ENCODE peak calls at places on chromosomes 16 and 17, in ten cellular contexts. A is A549, O is ovary, Y is GM12878, H is stomach, T is upper lobe of left lung, P is transverse colon, D is sigmoid colon, V is SK-N-SH, W is H1. R is an unnamed sample.

GRCh38 chr16:83619381-83620150 is 188.2 kb upstream of the HSBP1 start:
- DNase-seq in A (no peak), O (no peak), Y (no peak), H (no peak), T (no peak), P (no peak), D (no peak), V (no peak), W (no peak), R (no peak)

GRCh38 chr16:83842755-83843507 is 35.2 kb downstream of the HSBP1 start:
- DNase-seq in A (no peak), O (no peak), Y (no peak), H (no peak), T (no peak), P (peak), D (peak), V (no peak), W (no peak), R (no peak)

GRCh38 chr16:10386517-10387377 is 886 bp downstream of the ATF7IP2 start:
- DNase-seq in A (peak), O (no peak), Y (peak), H (no peak), T (no peak), P (no peak), D (no peak), V (no peak), W (no peak), R (no peak)

GRCh38 chr17:49755681-49756283 is 8.1 kb downstream of the FAM117A start:
- DNase-seq in A (no peak), O (no peak), Y (no peak), H (no peak), T (no peak), P (no peak), D (no peak), V (no peak), W (no peak), R (no peak)

GRCh38 chr17:68437979-68438877 is 19.1 kb downstream of the WIPI1 start:
- DNase-seq in A (no peak), O (no peak), Y (no peak), H (peak), T (no peak), P (peak), D (no peak), V (no peak), W (no peak), R (no peak)

GRCh38 chr17:40023590-40024292 is 8.5 kb downstream of the CSF3 start:
- DNase-seq in A (no peak), O (peak), Y (no peak), H (peak), T (no peak), P (peak), D (peak), V (no peak), W (no peak), R (no peak)

GRCh38 chr17:58200024-58200633 is 7.6 kb downstream of the EPX start:
- DNase-seq in A (peak), O (no peak), Y (no peak), H (peak), T (no peak), P (peak), D (peak), V (peak), W (peak), R (no peak)

GRCh38 chr16:69346683-69347082 is 4.9 kb downstream of the TMED6 start:
- DNase-seq in A (no peak), O (no peak), Y (no peak), H (no peak), T (no peak), P (no peak), D (no peak), V (no peak), W (no peak), R (no peak)

GRCh38 chr17:77424585-77425344 is 284.0 kb downstream of the SEC14L1 start:
- DNase-seq in A (peak), O (peak), Y (no peak), H (peak), T (peak), P (peak), D (peak), V (peak), W (no peak), R (peak)

GRCh38 chr16:30110661-30111060 is 2.7 kb downstream of the GDPD3 start:
- DNase-seq in A (no peak), O (no peak), Y (no peak), H (no peak), T (no peak), P (no peak), D (no peak), V (no peak), W (no peak), R (no peak)

GRCh38 chr16:89596061-89596689 is 17.3 kb upstream of the DPEP1 start:
- DNase-seq in A (no peak), O (no peak), Y (no peak), H (no peak), T (peak), P (no peak), D (no peak), V (no peak), W (no peak), R (no peak)

GRCh38 chr17:78573955-78574354 is 3.2 kb downstream of the DNAH17 start:
- DNase-seq in A (no peak), O (no peak), Y (no peak), H (no peak), T (no peak), P (no peak), D (no peak), V (no peak), W (no peak), R (no peak)

GRCh38 chr16:23934610-23935009 is 98.8 kb downstream of the PRKCB start:
- DNase-seq in A (no peak), O (no peak), Y (no peak), H (no peak), T (no peak), P (no peak), D (no peak), V (no peak), W (no peak), R (no peak)

GRCh38 chr17:31113939-31114338 is 19.2 kb downstream of the NF1 start:
- DNase-seq in A (no peak), O (no peak), Y (no peak), H (no peak), T (no peak), P (no peak), D (no peak), V (no peak), W (no peak), R (no peak)

GRCh38 chr17:13638855-13639458 is 37.2 kb upstream of the HS3ST3A1 start:
- DNase-seq in A (no peak), O (no peak), Y (no peak), H (no peak), T (no peak), P (no peak), D (no peak), V (no peak), W (no peak), R (no peak)

GRCh38 chr16:75026892-75027391 is 28.1 kb downstream of the ZNRF1 start:
- DNase-seq in A (no peak), O (no peak), Y (no peak), H (no peak), T (no peak), P (no peak), D (no peak), V (no peak), W (no peak), R (no peak)

GRCh38 chr17:20200016-20200788 is 191.0 kb downstream of the SPECC1 start:
- DNase-seq in A (no peak), O (no peak), Y (no peak), H (no peak), T (no peak), P (no peak), D (no peak), V (no peak), W (no peak), R (no peak)

GRCh38 chr16:67236551-67237395 is 9.8 kb downstream of the TMEM208 start:
- DNase-seq in A (peak), O (peak), Y (no peak), H (no peak), T (peak), P (peak), D (peak), V (peak), W (peak), R (no peak)

GRCh38 chr17:43651621-43652480 is 9.9 kb downstream of the MEOX1 start:
- DNase-seq in A (no peak), O (no peak), Y (no peak), H (no peak), T (no peak), P (no peak), D (no peak), V (no peak), W (no peak), R (no peak)

GRCh38 chr17:56099649-56100048 is 53.6 kb upstream of the ANKFN1 start:
- DNase-seq in A (no peak), O (no peak), Y (no peak), H (no peak), T (no peak), P (no peak), D (no peak), V (no peak), W (no peak), R (no peak)

GRCh38 chr17:79427621-79428539 is 183.0 kb downstream of the RBFOX3 start:
- DNase-seq in A (peak), O (no peak), Y (no peak), H (no peak), T (peak), P (no peak), D (no peak), V (no peak), W (no peak), R (no peak)

GRCh38 chr16:57643166-57643813 is 14.9 kb downstream of the ADGRG1 start:
- DNase-seq in A (no peak), O (no peak), Y (no peak), H (no peak), T (peak), P (no peak), D (peak), V (no peak), W (no peak), R (no peak)

GRCh38 chr17:50192116-50192872 is 9.1 kb downstream of the COL1A1 start:
- DNase-seq in A (no peak), O (no peak), Y (no peak), H (no peak), T (no peak), P (no peak), D (no peak), V (no peak), W (no peak), R (no peak)

GRCh38 chr16:35184356-35184870 is 1725.0 kb downstream of the TP53TG3F start:
- DNase-seq in A (no peak), O (no peak), Y (no peak), H (no peak), T (no peak), P (no peak), D (no peak), V (no peak), W (no peak), R (no peak)

GRCh38 chr16:19468300-19468699 is 50.6 kb downstream of the TMC5 start:
- DNase-seq in A (no peak), O (no peak), Y (no peak), H (no peak), T (no peak), P (no peak), D (no peak), V (no peak), W (no peak), R (no peak)

GRCh38 chr16:57667526-57668258 is 414 bp upstream of the ADGRG3 start:
- DNase-seq in A (peak), O (no peak), Y (no peak), H (peak), T (no peak), P (no peak), D (no peak), V (peak), W (peak), R (no peak)

GRCh38 chr16:61936522-61936921 is 99.7 kb downstream of the CDH8 start:
- DNase-seq in A (no peak), O (no peak), Y (no peak), H (no peak), T (no peak), P (no peak), D (no peak), V (peak), W (no peak), R (no peak)

GRCh38 chr17:18181358-18181757 is 2.3 kb upstream of the ALKBH5 start:
- DNase-seq in A (no peak), O (no peak), Y (no peak), H (no peak), T (no peak), P (no peak), D (no peak), V (no peak), W (no peak), R (no peak)

GRCh38 chr16:85228970-85229430 is 116.7 kb upstream of the CIBAR2 start:
- DNase-seq in A (no peak), O (no peak), Y (no peak), H (no peak), T (peak), P (no peak), D (peak), V (no peak), W (no peak), R (no peak)

GRCh38 chr17:4796550-4796915 is 569 bp downstream of the PSMB6 start:
- DNase-seq in A (peak), O (no peak), Y (no peak), H (no peak), T (no peak), P (peak), D (no peak), V (peak), W (peak), R (no peak)

GRCh38 chr17:10226930-10227695 is 28.7 kb upstream of the GAS7 start:
- DNase-seq in A (peak), O (peak), Y (no peak), H (peak), T (peak), P (peak), D (no peak), V (peak), W (peak), R (no peak)

GRCh38 chr17:74542166-74542565 is 3.7 kb downstream of the CD300C start:
- DNase-seq in A (no peak), O (no peak), Y (no peak), H (no peak), T (no peak), P (no peak), D (peak), V (no peak), W (no peak), R (no peak)

GRCh38 chr17:74543891-74544760 is 1.8 kb downstream of the CD300C start:
- DNase-seq in A (no peak), O (no peak), Y (no peak), H (no peak), T (no peak), P (no peak), D (no peak), V (no peak), W (no peak), R (no peak)

GRCh38 chr17:74543406-74543805 is 2.5 kb downstream of the CD300C start:
- DNase-seq in A (no peak), O (no peak), Y (no peak), H (no peak), T (no peak), P (no peak), D (peak), V (no peak), W (no peak), R (no peak)

GRCh38 chr17:74541176-74542111 is 4.5 kb downstream of the CD300C start:
- DNase-seq in A (no peak), O (no peak), Y (no peak), H (no peak), T (no peak), P (no peak), D (peak), V (no peak), W (no peak), R (no peak)

GRCh38 chr17:74542727-74543383 is 3.1 kb downstream of the CD300C start:
- DNase-seq in A (no peak), O (no peak), Y (no peak), H (no peak), T (peak), P (no peak), D (peak), V (no peak), W (no peak), R (no peak)
- TF ChIP-seq EP300 in A (no peak), O (no peak), Y (no peak), H (no peak), T (no peak), P (no peak), D (no peak), V (no peak), W (no peak), R (no peak)

DNA sequence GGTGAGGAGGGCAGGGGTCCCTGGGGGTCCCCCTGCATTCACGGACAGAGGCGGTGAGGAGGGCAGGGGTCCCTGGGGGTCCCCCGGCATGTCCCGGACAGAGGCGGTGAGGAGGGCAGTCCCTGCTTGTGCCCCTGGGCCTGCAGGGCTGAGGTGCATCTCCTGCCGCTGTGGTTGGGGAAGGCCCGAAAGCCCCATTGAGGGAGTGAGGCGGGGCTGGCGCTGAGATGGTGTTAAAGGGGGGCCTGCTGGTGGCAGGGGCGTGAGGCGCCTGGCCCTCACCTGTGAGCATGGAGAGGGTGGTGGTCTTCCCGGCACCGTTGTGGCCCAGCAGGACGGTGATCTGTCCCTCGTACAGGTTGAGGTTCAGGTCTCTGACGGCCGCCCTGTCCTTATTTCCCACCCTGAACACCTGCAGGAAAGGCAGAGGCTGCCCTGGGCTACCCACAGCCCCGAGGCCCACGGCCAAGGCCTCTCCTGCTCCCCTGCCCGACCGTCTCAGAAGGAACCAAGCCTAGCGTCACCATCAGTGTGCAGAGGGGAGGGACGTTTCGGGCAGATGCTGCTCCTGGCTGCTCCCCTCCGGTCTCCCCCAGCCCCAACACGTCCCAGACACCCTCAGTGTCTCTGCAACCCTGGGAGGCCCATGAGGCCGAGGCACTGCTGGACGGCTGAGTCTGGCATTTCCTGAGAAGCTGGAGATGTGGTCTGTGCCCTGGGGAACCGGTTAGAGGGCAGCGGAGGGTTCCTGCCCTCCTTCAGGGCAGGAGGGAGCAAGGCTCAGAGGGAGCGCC is 31.4 kb upstream of the RNPS1 start:
- DNase-seq in A (no peak), O (no peak), Y (no peak), H (no peak), T (peak), P (no peak), D (no peak), V (no peak), W (no peak), R (no peak)
- H3K4me3 ChIP-seq in A (no peak), O (no peak), Y (no peak), H (no peak), T (no peak), P (no peak), D (no peak), V (no peak), W (no peak), R (no peak)

GRCh38 chr17:74292495-74292894 is 18.5 kb downstream of the DNAI2 start:
- DNase-seq in A (no peak), O (no peak), Y (no peak), H (no peak), T (no peak), P (no peak), D (no peak), V (no peak), W (no peak), R (no peak)

GRCh38 chr17:74296548-74296936 is 22.5 kb downstream of the DNAI2 start:
- DNase-seq in A (peak), O (peak), Y (no peak), H (peak), T (no peak), P (peak), D (peak), V (peak), W (peak), R (peak)

GRCh38 chr17:74297941-74298340 is 23.9 kb downstream of the DNAI2 start:
- DNase-seq in A (no peak), O (no peak), Y (no peak), H (no peak), T (no peak), P (no peak), D (no peak), V (no peak), W (no peak), R (no peak)

GRCh38 chr17:74298690-74299617 is 24.9 kb downstream of the DNAI2 start:
- DNase-seq in A (no peak), O (no peak), Y (no peak), H (no peak), T (no peak), P (no peak), D (no peak), V (no peak), W (no peak), R (no peak)

GRCh38 chr17:74295625-74296547 is 21.9 kb downstream of the DNAI2 start:
- DNase-seq in A (no peak), O (no peak), Y (no peak), H (no peak), T (no peak), P (no peak), D (no peak), V (no peak), W (no peak), R (no peak)
- TF ChIP-seq EP300 in A (no peak), O (no peak), Y (no peak), H (no peak), T (no peak), P (no peak), D (no peak), V (no peak), W (no peak), R (no peak)

GRCh38 chr17:64016974-64017373 is 3.5 kb downstream of the ICAM2 start:
- DNase-seq in A (no peak), O (no peak), Y (no peak), H (no peak), T (no peak), P (no peak), D (no peak), V (no peak), W (no peak), R (no peak)
- H3K4me3 ChIP-seq in A (no peak), O (no peak), Y (peak), H (no peak), T (no peak), P (no peak), D (no peak), V (no peak), W (no peak), R (no peak)

DNA sequence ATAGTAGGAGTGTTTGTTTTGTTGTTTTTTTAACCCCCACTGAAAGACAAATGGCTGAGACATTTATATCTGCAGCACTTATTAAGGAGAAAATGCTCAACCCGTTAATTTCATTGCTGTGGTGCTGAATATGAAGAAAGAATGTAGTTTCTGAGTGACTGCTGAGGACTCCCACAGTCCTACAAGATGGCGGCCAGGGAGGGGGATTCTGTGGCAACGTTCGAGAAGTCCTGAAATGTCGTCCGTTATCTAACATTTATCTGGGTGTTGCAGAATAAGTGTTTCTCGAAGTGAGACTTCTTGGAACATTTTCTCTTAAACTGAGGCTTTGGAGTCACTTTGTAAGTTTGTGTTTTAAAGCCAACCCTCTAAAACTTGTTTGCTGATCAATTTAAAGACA is 530.4 kb downstream of the XYLT1 start:
- DNase-seq in A (no peak), O (no peak), Y (no peak), H (no peak), T (no peak), P (no peak), D (no peak), V (no peak), W (no peak), R (no peak)
- TF ChIP-seq EP300 in A (no peak), O (no peak), Y (no peak), H (no peak), T (no peak), P (no peak), D (no peak), V (no peak), W (no peak), R (no peak)

R was measured in tibial nerve.